ENCODE peak calls at places on chromosomes 1 and 21, in eight cellular contexts. L is stimulated activated CD4-positive, alpha-beta T cell treated with anti-CD3 and anti-CD28 coated beads, Interleukin-4, amount 100 ng/mL, for 1 hour; E is NCI-H460; G is endothelial cell; U is Right ventricle myocardium superior; P is stimulated activated CD8-positive, alpha-beta memory T cell treated with anti-CD3 and anti-CD28 coated beads, Interleukin-15, amount 100 ng/mL, for 48 hours; K is occipital lobe; V is heart left ventricle. N is an unnamed sample.

GRCh38 chr1:79899914-79900313 is 893.4 kb upstream of the ADGRL4 start:
- DNase-seq in L (no peak), E (no peak), G (no peak), U (no peak), P (no peak), K (no peak), V (no peak), N (no peak)

GRCh38 chr1:182370532-182370931 is 21.1 kb downstream of the GLUL start:
- DNase-seq in L (no peak), E (no peak), G (no peak), U (no peak), P (no peak), K (no peak), V (no peak), N (no peak)

GRCh38 chr1:38585460-38585859 is 274.1 kb downstream of the RRAGC start:
- DNase-seq in L (no peak), E (no peak), G (no peak), U (no peak), P (no peak), K (no peak), V (no peak), N (no peak)

GRCh38 chr1:153231363-153231762 is 14.0 kb downstream of the PRR9 start:
- DNase-seq in L (no peak), E (no peak), G (no peak), U (no peak), P (no peak), K (no peak), V (no peak), N (no peak)

GRCh38 chr1:1001631-1002300 is 1.9 kb upstream of the HES4 start:
- DNase-seq in L (peak), E (peak), G (peak), U (peak), P (peak), K (peak), V (peak), N (peak)

GRCh38 chr21:37658994-37659458 is 257.2 kb downstream of the KCNJ6 start:
- DNase-seq in L (no peak), E (peak), G (no peak), U (no peak), P (no peak), K (no peak), V (no peak), N (no peak)

GRCh38 chr1:177122869-177123268 is 41.6 kb downstream of the ASTN1 start:
- DNase-seq in L (no peak), E (no peak), G (no peak), U (no peak), P (no peak), K (no peak), V (no peak), N (no peak)

GRCh38 chr1:165592945-165593823 is 37.9 kb upstream of the MGST3 start:
- DNase-seq in L (peak), E (peak), G (peak), U (peak), P (peak), K (peak), V (no peak), N (no peak)

GRCh38 chr1:164504699-164505098 is 54.3 kb upstream of the PBX1 start:
- DNase-seq in L (no peak), E (no peak), G (no peak), U (no peak), P (no peak), K (no peak), V (no peak), N (no peak)

GRCh38 chr1:6385673-6386191 is 7.8 kb downstream of the ACOT7 start:
- DNase-seq in L (no peak), E (peak), G (peak), U (no peak), P (no peak), K (peak), V (peak), N (peak)

GRCh38 chr1:224381880-224382548 is 25.3 kb downstream of the CNIH4 start:
- DNase-seq in L (no peak), E (no peak), G (no peak), U (no peak), P (no peak), K (no peak), V (no peak), N (no peak)

GRCh38 chr1:48051466-48052126 is 54.4 kb upstream of the TRABD2B start:
- DNase-seq in L (no peak), E (no peak), G (no peak), U (no peak), P (no peak), K (no peak), V (no peak), N (no peak)

GRCh38 chr1:54559771-54560231 is 11.8 kb downstream of the ACOT11 start:
- DNase-seq in L (no peak), E (no peak), G (no peak), U (peak), P (no peak), K (no peak), V (peak), N (no peak)

GRCh38 chr1:171138973-171139372 is 46.1 kb upstream of the FMO2 start:
- DNase-seq in L (no peak), E (no peak), G (no peak), U (no peak), P (no peak), K (no peak), V (no peak), N (no peak)

GRCh38 chr1:245956225-245956624 is 550.9 kb downstream of the SMYD3 start:
- DNase-seq in L (peak), E (no peak), G (no peak), U (no peak), P (peak), K (no peak), V (no peak), N (no peak)

GRCh38 chr1:244813327-244813726 is 22.1 kb upstream of the COX20 start:
- DNase-seq in L (no peak), E (no peak), G (no peak), U (no peak), P (no peak), K (no peak), V (no peak), N (no peak)

GRCh38 chr1:30803562-30803961 is 46.0 kb upstream of the LAPTM5 start:
- DNase-seq in L (no peak), E (no peak), G (no peak), U (no peak), P (no peak), K (no peak), V (no peak), N (no peak)

GRCh38 chr1:16139473-16139962 is 16.4 kb downstream of the EPHA2 start:
- DNase-seq in L (no peak), E (no peak), G (no peak), U (no peak), P (no peak), K (no peak), V (no peak), N (no peak)

GRCh38 chr1:56139786-56140185 is 439.6 kb downstream of the PLPP3 start:
- DNase-seq in L (no peak), E (no peak), G (no peak), U (no peak), P (no peak), K (no peak), V (no peak), N (no peak)

GRCh38 chr1:30968220-30968971 is 59.8 kb upstream of the SDC3 start:
- DNase-seq in L (no peak), E (no peak), G (no peak), U (no peak), P (no peak), K (no peak), V (no peak), N (no peak)

N was measured in C1 segment of cervical spinal cord.